ENCODE peak calls at places on chromosomes 4 and X, in six cellular contexts. One of them, this sample, is unnamed.
A peak's percentile ranks its signal among the peaks of the same experiment; 100 is the strongest.

GRCh38 chr4:173167793-173168395 is 717 bp upstream of the GALNT7 start:
- DNase-seq in keratinocyte: no peak
- DNase-seq in CD8-positive, alpha-beta T cell: no peak
- DNase-seq in tibial artery: no peak
- DNase-seq in neural progenitor cell: peak; percentile 67
- DNase-seq in hepatocyte: peak; percentile 60
- DNase-seq in this sample: no peak

GRCh38 chr4:100900134-100900533 is 382.3 kb upstream of the EMCN start:
- DNase-seq in hepatocyte: no peak
- DNase-seq in tibial artery: no peak
- DNase-seq in neural progenitor cell: no peak
- DNase-seq in keratinocyte: no peak
- DNase-seq in CD8-positive, alpha-beta T cell: no peak
- DNase-seq in this sample: no peak

GRCh38 chr4:15003891-15004700 is 1.8 kb downstream of the CPEB2 start:
- DNase-seq in keratinocyte: no peak
- DNase-seq in CD8-positive, alpha-beta T cell: peak; percentile 38
- DNase-seq in hepatocyte: peak; percentile 73
- DNase-seq in tibial artery: peak; percentile 44
- DNase-seq in neural progenitor cell: peak; percentile 73
- DNase-seq in this sample: no peak

GRCh38 chr4:40744218-40744617 is 5.5 kb upstream of the NSUN7 start:
- DNase-seq in hepatocyte: no peak
- DNase-seq in keratinocyte: no peak
- DNase-seq in CD8-positive, alpha-beta T cell: no peak
- DNase-seq in tibial artery: no peak
- DNase-seq in neural progenitor cell: no peak
- DNase-seq in this sample: no peak

GRCh38 chr4:16117164-16117563 is 33.3 kb upstream of the PROM1 start:
- DNase-seq in neural progenitor cell: no peak
- DNase-seq in keratinocyte: no peak
- DNase-seq in tibial artery: no peak
- DNase-seq in CD8-positive, alpha-beta T cell: no peak
- DNase-seq in hepatocyte: no peak
- DNase-seq in this sample: no peak

GRCh38 chrX:37420179-37420578 is 71.0 kb downstream of the PRRG1 start:
- DNase-seq in neural progenitor cell: no peak
- DNase-seq in CD8-positive, alpha-beta T cell: no peak
- DNase-seq in keratinocyte: no peak
- DNase-seq in hepatocyte: no peak
- DNase-seq in tibial artery: no peak
- DNase-seq in this sample: no peak

GRCh38 chr4:98522603-98523395 is 135.6 kb downstream of the TSPAN5 start:
- DNase-seq in CD8-positive, alpha-beta T cell: no peak
- DNase-seq in neural progenitor cell: peak; percentile 65
- DNase-seq in tibial artery: no peak
- DNase-seq in hepatocyte: peak; percentile 22
- DNase-seq in keratinocyte: no peak
- DNase-seq in this sample: peak; percentile 59

GRCh38 chrX:31590581-31591113 is 518.8 kb upstream of the FTHL17 start:
- DNase-seq in neural progenitor cell: no peak
- DNase-seq in keratinocyte: peak; percentile 9
- DNase-seq in tibial artery: no peak
- DNase-seq in hepatocyte: no peak
- DNase-seq in CD8-positive, alpha-beta T cell: no peak
- DNase-seq in this sample: no peak

GRCh38 chrX:17464196-17464595 is 89.2 kb downstream of the NHS start:
- DNase-seq in hepatocyte: no peak
- DNase-seq in keratinocyte: no peak
- DNase-seq in neural progenitor cell: no peak
- DNase-seq in CD8-positive, alpha-beta T cell: no peak
- DNase-seq in tibial artery: no peak
- DNase-seq in this sample: peak; percentile 39

GRCh38 chr4:136831553-136831952 is 700.7 kb downstream of the PCDH18 start:
- DNase-seq in CD8-positive, alpha-beta T cell: no peak
- DNase-seq in keratinocyte: no peak
- DNase-seq in tibial artery: no peak
- DNase-seq in hepatocyte: no peak
- DNase-seq in neural progenitor cell: no peak
- DNase-seq in this sample: no peak

GRCh38 chr4:121270384-121270783 is 106.3 kb upstream of the TNIP3 start:
- DNase-seq in CD8-positive, alpha-beta T cell: no peak
- DNase-seq in keratinocyte: no peak
- DNase-seq in tibial artery: no peak
- DNase-seq in neural progenitor cell: no peak
- DNase-seq in hepatocyte: no peak
- DNase-seq in this sample: no peak

GRCh38 chr4:35993606-35994005 is 250.7 kb downstream of the ARAP2 start:
- DNase-seq in neural progenitor cell: no peak
- DNase-seq in hepatocyte: no peak
- DNase-seq in keratinocyte: no peak
- DNase-seq in CD8-positive, alpha-beta T cell: no peak
- DNase-seq in tibial artery: no peak
- DNase-seq in this sample: no peak

GRCh38 chr4:6889736-6890324 is 19.8 kb upstream of the TBC1D14 start:
- DNase-seq in tibial artery: no peak
- DNase-seq in hepatocyte: no peak
- DNase-seq in neural progenitor cell: no peak
- DNase-seq in keratinocyte: no peak
- DNase-seq in CD8-positive, alpha-beta T cell: no peak
- DNase-seq in this sample: no peak

GRCh38 chr4:2062168-2062807 is 3.2 kb downstream of the NAT8L start:
- DNase-seq in hepatocyte: no peak
- DNase-seq in neural progenitor cell: no peak
- DNase-seq in keratinocyte: no peak
- DNase-seq in tibial artery: no peak
- DNase-seq in CD8-positive, alpha-beta T cell: no peak
- DNase-seq in this sample: no peak

DNA sequence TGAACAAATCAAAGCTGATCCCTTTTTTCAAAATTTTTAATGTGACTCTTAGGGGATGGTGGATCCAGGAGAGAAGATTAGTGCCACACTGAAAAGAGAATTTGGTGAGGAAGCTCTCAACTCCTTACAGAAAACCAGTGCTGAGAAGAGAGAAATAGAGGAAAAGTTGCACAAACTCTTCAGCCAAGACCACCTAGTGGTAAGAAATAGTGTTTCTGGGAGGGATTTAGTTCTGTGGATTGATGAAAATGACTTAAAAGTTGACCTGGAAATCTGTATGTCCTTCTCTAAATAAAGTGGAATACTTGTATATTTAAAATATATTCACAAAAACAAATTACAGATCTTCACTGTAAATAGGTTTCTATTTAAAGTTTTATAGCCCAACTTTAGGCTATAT is 29.2 kb downstream of the NUDT9 start:
- DNase-seq in keratinocyte: no peak
- DNase-seq in hepatocyte: no peak
- DNase-seq in neural progenitor cell: no peak
- DNase-seq in tibial artery: no peak
- DNase-seq in CD8-positive, alpha-beta T cell: no peak
- DNase-seq in this sample: no peak
- TF ChIP-seq CTCF in keratinocyte: no peak
- TF ChIP-seq CTCF in hepatocyte: no peak
- TF ChIP-seq CTCF in neural progenitor cell: peak; percentile 13
- TF ChIP-seq CTCF in tibial artery: no peak
- TF ChIP-seq CTCF in CD8-positive, alpha-beta T cell: no peak
- TF ChIP-seq CTCF in this sample: no peak

GRCh38 chr4:184251680-184252000 is 34.0 kb upstream of the ENPP6 start:
- DNase-seq in hepatocyte: no peak
- DNase-seq in keratinocyte: no peak
- DNase-seq in tibial artery: no peak
- DNase-seq in CD8-positive, alpha-beta T cell: no peak
- DNase-seq in neural progenitor cell: no peak
- DNase-seq in this sample: no peak
- H3K4me3 ChIP-seq in hepatocyte: no peak overlapping the region
- H3K4me3 ChIP-seq in keratinocyte: no peak overlapping the region
- H3K4me3 ChIP-seq in tibial artery: no peak overlapping the region
- H3K4me3 ChIP-seq in CD8-positive, alpha-beta T cell: no peak overlapping the region
- H3K4me3 ChIP-seq in neural progenitor cell: no peak overlapping the region
- H3K4me3 ChIP-seq in this sample: no peak overlapping the region

GRCh38 chr4:54233128-54233696 is 4.1 kb downstream of the PDGFRA start:
- DNase-seq in keratinocyte: no peak
- DNase-seq in neural progenitor cell: peak; percentile 95
- DNase-seq in tibial artery: peak; percentile 76
- DNase-seq in CD8-positive, alpha-beta T cell: peak; percentile 58
- DNase-seq in hepatocyte: peak; percentile 94
- DNase-seq in this sample: no peak
- H3K27me3 ChIP-seq in keratinocyte: peaks cover 46% of the 10 kb centered on the region
- H3K27me3 ChIP-seq in neural progenitor cell: peaks cover 66% of the 10 kb centered on the region
- H3K27me3 ChIP-seq in tibial artery: peaks cover 3% of the 10 kb centered on the region
- H3K27me3 ChIP-seq in CD8-positive, alpha-beta T cell: peaks cover 19% of the 10 kb centered on the region
- H3K27me3 ChIP-seq in hepatocyte: peaks cover 27% of the 10 kb centered on the region
- H3K27me3 ChIP-seq in this sample: no peaks in the 10 kb centered on the region

GRCh38 chrX:132584936-132585335 is 96.1 kb upstream of the MBNL3 start:
- DNase-seq in neural progenitor cell: no peak
- DNase-seq in tibial artery: no peak
- DNase-seq in hepatocyte: no peak
- DNase-seq in CD8-positive, alpha-beta T cell: no peak
- DNase-seq in keratinocyte: no peak
- DNase-seq in this sample: no peak
- TF ChIP-seq CTCF in neural progenitor cell: no peak
- TF ChIP-seq CTCF in tibial artery: no peak
- TF ChIP-seq CTCF in hepatocyte: no peak
- TF ChIP-seq CTCF in CD8-positive, alpha-beta T cell: no peak
- TF ChIP-seq CTCF in keratinocyte: no peak
- TF ChIP-seq CTCF in this sample: no peak

GRCh38 chr4:24937176-24937575 is 24.3 kb upstream of the CCDC149 start:
- DNase-seq in hepatocyte: no peak
- DNase-seq in keratinocyte: no peak
- DNase-seq in neural progenitor cell: no peak
- DNase-seq in CD8-positive, alpha-beta T cell: no peak
- DNase-seq in tibial artery: no peak
- DNase-seq in this sample: no peak
- H3K4me3 ChIP-seq in hepatocyte: no peak overlapping the region
- H3K4me3 ChIP-seq in keratinocyte: no peak overlapping the region
- H3K4me3 ChIP-seq in neural progenitor cell: no peak overlapping the region
- H3K4me3 ChIP-seq in CD8-positive, alpha-beta T cell: no peak overlapping the region
- H3K4me3 ChIP-seq in tibial artery: no peak overlapping the region
- H3K4me3 ChIP-seq in this sample: no peak overlapping the region

DNA sequence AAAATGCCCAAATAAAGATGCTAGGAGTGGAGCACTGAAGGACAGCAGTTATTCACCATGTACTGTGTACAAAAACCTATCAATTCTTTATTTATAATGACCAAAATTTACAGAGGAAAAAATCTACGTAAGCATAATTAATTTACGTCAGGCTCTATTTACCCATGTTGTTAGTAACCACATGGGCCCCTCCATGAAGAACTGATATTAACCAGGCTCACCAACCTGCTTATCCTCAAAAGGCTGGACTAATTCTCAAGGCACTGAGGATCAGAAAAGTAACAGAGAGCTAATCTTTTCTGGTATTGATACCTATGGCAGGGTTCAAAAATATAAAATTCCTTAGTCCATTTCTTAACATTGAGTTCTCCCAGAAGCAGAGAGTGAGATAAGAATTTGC is 140.0 kb downstream of the ARHGAP6 start:
- DNase-seq in CD8-positive, alpha-beta T cell: no peak
- DNase-seq in tibial artery: no peak
- DNase-seq in hepatocyte: no peak
- DNase-seq in neural progenitor cell: no peak
- DNase-seq in keratinocyte: no peak
- DNase-seq in this sample: no peak
- H3K27me3 ChIP-seq in CD8-positive, alpha-beta T cell: no peaks in the 10 kb centered on the region
- H3K27me3 ChIP-seq in tibial artery: no peaks in the 10 kb centered on the region
- H3K27me3 ChIP-seq in hepatocyte: no peaks in the 10 kb centered on the region
- H3K27me3 ChIP-seq in neural progenitor cell: peaks cover 4% of the 10 kb centered on the region
- H3K27me3 ChIP-seq in keratinocyte: no peaks in the 10 kb centered on the region
- H3K27me3 ChIP-seq in this sample: no peaks in the 10 kb centered on the region

DNA sequence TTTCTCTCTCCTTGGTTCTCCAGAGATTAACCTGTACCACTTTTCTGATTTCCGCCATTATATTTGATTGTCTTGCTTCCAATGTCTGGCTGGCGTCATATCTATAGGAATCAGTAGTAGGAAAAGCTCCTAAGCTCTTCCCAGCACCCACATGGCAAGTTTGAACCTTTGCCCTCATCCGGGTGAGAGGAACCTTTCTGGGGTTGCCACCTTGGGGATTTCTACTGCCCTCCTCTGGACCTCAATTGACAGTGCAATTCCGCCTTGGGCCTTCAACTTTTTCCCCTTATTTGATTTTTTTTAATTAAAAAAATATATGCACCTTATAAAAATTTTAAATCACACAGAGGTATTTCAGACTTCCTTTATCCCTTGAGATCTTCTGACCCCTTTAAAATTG is 2.0 kb upstream of the CXorf66 start:
- DNase-seq in neural progenitor cell: peak; percentile 2
- DNase-seq in tibial artery: no peak
- DNase-seq in hepatocyte: no peak
- DNase-seq in CD8-positive, alpha-beta T cell: no peak
- DNase-seq in keratinocyte: no peak
- DNase-seq in this sample: no peak
- TF ChIP-seq CTCF in neural progenitor cell: peak; percentile 44
- TF ChIP-seq CTCF in tibial artery: no peak
- TF ChIP-seq CTCF in hepatocyte: no peak
- TF ChIP-seq CTCF in CD8-positive, alpha-beta T cell: no peak
- TF ChIP-seq CTCF in keratinocyte: peak; percentile 42
- TF ChIP-seq CTCF in this sample: peak; percentile 38

GRCh38 chr4:30543057-30543456 is 177.1 kb upstream of the PCDH7 start:
- DNase-seq in hepatocyte: no peak
- DNase-seq in tibial artery: no peak
- DNase-seq in CD8-positive, alpha-beta T cell: no peak
- DNase-seq in neural progenitor cell: peak; percentile 83
- DNase-seq in keratinocyte: no peak
- DNase-seq in this sample: no peak
- H3K4me3 ChIP-seq in hepatocyte: no peak overlapping the region
- H3K4me3 ChIP-seq in tibial artery: no peak overlapping the region
- H3K4me3 ChIP-seq in CD8-positive, alpha-beta T cell: no peak overlapping the region
- H3K4me3 ChIP-seq in neural progenitor cell: no peak overlapping the region
- H3K4me3 ChIP-seq in keratinocyte: no peak overlapping the region
- H3K4me3 ChIP-seq in this sample: no peak overlapping the region

This sample was measured in BJ.